ENCODE peak calls at places on chromosomes 11 and 22, in seven cellular contexts. One of them, this sample, is unnamed.

GRCh38 chr11:61947486-61948210 is 2.5 kb upstream of the BEST1 start:
- DNase-seq in hippocampal formation: peak
- DNase-seq in cardiac fibroblast: peak
- DNase-seq in NCI-H187: peak
- DNase-seq in cardiac muscle cell: peak
- DNase-seq in T-helper 1 cell: peak
- DNase-seq in kidney: peak
- DNase-seq in this sample: peak

GRCh38 chr22:46595545-46595944 is 24.6 kb upstream of the GRAMD4 start:
- DNase-seq in kidney: peak
- DNase-seq in T-helper 1 cell: no peak
- DNase-seq in cardiac muscle cell: no peak
- DNase-seq in cardiac fibroblast: no peak
- DNase-seq in NCI-H187: no peak
- DNase-seq in hippocampal formation: no peak
- DNase-seq in this sample: no peak

GRCh38 chr11:34013893-34014571 is 37.5 kb upstream of the CAPRIN1 start:
- DNase-seq in kidney: no peak
- DNase-seq in cardiac muscle cell: no peak
- DNase-seq in NCI-H187: no peak
- DNase-seq in T-helper 1 cell: no peak
- DNase-seq in hippocampal formation: no peak
- DNase-seq in cardiac fibroblast: no peak
- DNase-seq in this sample: no peak

GRCh38 chr11:44110231-44110679 is 14.8 kb downstream of the EXT2 start:
- DNase-seq in kidney: no peak
- DNase-seq in cardiac muscle cell: peak
- DNase-seq in NCI-H187: no peak
- DNase-seq in T-helper 1 cell: no peak
- DNase-seq in hippocampal formation: peak
- DNase-seq in cardiac fibroblast: peak
- DNase-seq in this sample: peak

GRCh38 chr22:21816787-21817496 is 50.5 kb downstream of the MAPK1 start:
- DNase-seq in cardiac muscle cell: peak
- DNase-seq in cardiac fibroblast: peak
- DNase-seq in hippocampal formation: no peak
- DNase-seq in kidney: no peak
- DNase-seq in T-helper 1 cell: no peak
- DNase-seq in NCI-H187: no peak
- DNase-seq in this sample: peak

GRCh38 chr11:86414032-86414431 is 39.3 kb downstream of the CCDC81 start:
- DNase-seq in cardiac fibroblast: no peak
- DNase-seq in kidney: no peak
- DNase-seq in T-helper 1 cell: no peak
- DNase-seq in hippocampal formation: no peak
- DNase-seq in cardiac muscle cell: no peak
- DNase-seq in NCI-H187: no peak
- DNase-seq in this sample: no peak

GRCh38 chr22:48492371-48493320 is 1335.0 kb downstream of the BRD1 start:
- DNase-seq in cardiac fibroblast: peak
- DNase-seq in T-helper 1 cell: no peak
- DNase-seq in hippocampal formation: no peak
- DNase-seq in NCI-H187: no peak
- DNase-seq in kidney: peak
- DNase-seq in cardiac muscle cell: peak
- DNase-seq in this sample: peak

GRCh38 chr11:1293619-1294015 is 15.8 kb downstream of the TOLLIP start:
- DNase-seq in hippocampal formation: no peak
- DNase-seq in NCI-H187: no peak
- DNase-seq in kidney: peak
- DNase-seq in T-helper 1 cell: no peak
- DNase-seq in cardiac fibroblast: no peak
- DNase-seq in cardiac muscle cell: no peak
- DNase-seq in this sample: no peak